ENCODE peak calls at places on chromosomes 2 and 18, in six cellular contexts. K is EL, B is choroid plexus epithelial cell, E is RKO, Y is AG08396, H is ureter. N is an unnamed sample.

GRCh38 chr2:129762386-129763189 is 216.9 kb upstream of the RAB6C start:
- DNase-seq in K (no peak), E (no peak), B (no peak), Y (no peak), H (no peak), N (no peak)

GRCh38 chr2:74499269-74499939 is at the start of gene LBX2:
- DNase-seq in K (peak), Y (peak), H (no peak), B (no peak), E (no peak), N (peak)

GRCh38 chr18:32779010-32779409 is 6.2 kb upstream of the KLHL14 start:
- DNase-seq in H (no peak), Y (no peak), E (no peak), K (no peak), B (no peak), N (no peak)

GRCh38 chr2:173151671-173152398 is 76.2 kb downstream of the MAP3K20 start:
- DNase-seq in B (peak), H (no peak), E (peak), Y (no peak), K (peak), N (peak)

GRCh38 chr2:204738721-204739120 is 193.4 kb downstream of the PARD3B start:
- DNase-seq in K (peak), H (no peak), Y (no peak), E (no peak), B (no peak), N (no peak)

GRCh38 chr2:11921030-11921583 is 174.7 kb downstream of the LPIN1 start:
- DNase-seq in Y (no peak), H (no peak), B (no peak), E (no peak), K (no peak), N (peak)

GRCh38 chr18:24995056-24995455 is 356.9 kb downstream of the ZNF521 start:
- DNase-seq in B (no peak), Y (peak), H (no peak), E (peak), K (no peak), N (no peak)

GRCh38 chr18:25278415-25278814 is 73.6 kb downstream of the ZNF521 start:
- DNase-seq in Y (no peak), K (no peak), H (no peak), E (no peak), B (peak), N (peak)

GRCh38 chr2:159617651-159618050 is 1.3 kb upstream of the BAZ2B start:
- DNase-seq in Y (no peak), B (peak), E (no peak), H (no peak), K (no peak), N (peak)

GRCh38 chr2:218896501-218897393 is 16.1 kb downstream of the WNT10A start:
- DNase-seq in Y (peak), H (no peak), K (peak), B (peak), E (no peak), N (peak)

GRCh38 chr2:203783496-203784203 is 77.2 kb downstream of the CD28 start:
- DNase-seq in E (no peak), K (peak), Y (peak), H (no peak), B (peak), N (peak)

GRCh38 chr2:101717041-101717817 is 19.7 kb downstream of the MAP4K4 start:
- DNase-seq in H (no peak), K (no peak), B (no peak), E (no peak), Y (no peak), N (no peak)

GRCh38 chr2:216672466-216672865 is 22.9 kb downstream of the IGFBP5 start:
- DNase-seq in B (no peak), H (no peak), Y (no peak), K (no peak), E (no peak), N (no peak)

GRCh38 chr2:189287982-189288494 is 108.5 kb upstream of the COL5A2 start:
- DNase-seq in B (peak), Y (no peak), H (no peak), K (peak), E (peak), N (peak)

GRCh38 chr18:4126939-4127338 is 328.2 kb downstream of the DLGAP1 start:
- DNase-seq in Y (no peak), B (no peak), H (no peak), K (no peak), E (no peak), N (no peak)

GRCh38 chr18:57776354-57776753 is 26.8 kb downstream of the ATP8B1 start:
- DNase-seq in E (no peak), H (no peak), K (no peak), B (no peak), Y (no peak), N (no peak)

GRCh38 chr2:119531292-119531691 is 7.0 kb upstream of the SCTR start:
- DNase-seq in K (no peak), E (no peak), Y (no peak), H (no peak), B (peak), N (no peak)

GRCh38 chr2:73907840-73908452 is 15.1 kb downstream of the ACTG2 start:
- DNase-seq in K (no peak), Y (no peak), B (peak), E (peak), H (no peak), N (no peak)

GRCh38 chr2:29850794-29851193 is 70.6 kb downstream of the ALK start:
- DNase-seq in Y (no peak), H (no peak), E (no peak), K (no peak), B (no peak), N (no peak)

GRCh38 chr2:148218326-148219075 is 197.6 kb downstream of the MBD5 start:
- DNase-seq in Y (no peak), E (no peak), B (no peak), K (no peak), H (no peak), N (no peak)